ENCODE peak calls at places on chromosomes 11 and 22, in six cellular contexts. V, B, R, X, A and W are unnamed samples.

GRCh38 chr11:110761131-110761530 is 48.9 kb upstream of the ARHGAP20 start:
- DNase-seq in V (no peak), B (no peak), R (no peak), X (no peak), A (no peak), W (no peak)

GRCh38 chr11:33735426-33736147 is 636 bp downstream of the CD59 start:
- DNase-seq in V (no peak), B (no peak), R (peak), X (peak), A (peak), W (no peak)

GRCh38 chr11:3370268-3370870 is 8.6 kb downstream of the ZNF195 start:
- DNase-seq in V (no peak), B (no peak), R (no peak), X (no peak), A (no peak), W (no peak)

GRCh38 chr11:28981331-28981865 is 873.2 kb downstream of the METTL15 start:
- DNase-seq in V (no peak), B (no peak), R (no peak), X (no peak), A (no peak), W (no peak)

GRCh38 chr22:30238661-30239420 is 7.7 kb downstream of the LIF start:
- DNase-seq in V (no peak), B (peak), R (peak), X (peak), A (peak), W (no peak)

GRCh38 chr22:43996170-43996980 is 27.7 kb upstream of the PARVB start:
- DNase-seq in V (no peak), B (peak), R (no peak), X (no peak), A (no peak), W (no peak)

GRCh38 chr11:69040051-69040450 is 8.7 kb upstream of the TPCN2 start:
- DNase-seq in V (no peak), B (no peak), R (no peak), X (no peak), A (no peak), W (no peak)

GRCh38 chr11:17188675-17189074 is 19.1 kb downstream of the PIK3C2A start:
- DNase-seq in V (no peak), B (no peak), R (peak), X (no peak), A (peak), W (no peak)

GRCh38 chr11:833114-833791 is 501 bp downstream of the CD151 start:
- DNase-seq in V (no peak), B (no peak), R (no peak), X (peak), A (peak), W (no peak)

DNA sequence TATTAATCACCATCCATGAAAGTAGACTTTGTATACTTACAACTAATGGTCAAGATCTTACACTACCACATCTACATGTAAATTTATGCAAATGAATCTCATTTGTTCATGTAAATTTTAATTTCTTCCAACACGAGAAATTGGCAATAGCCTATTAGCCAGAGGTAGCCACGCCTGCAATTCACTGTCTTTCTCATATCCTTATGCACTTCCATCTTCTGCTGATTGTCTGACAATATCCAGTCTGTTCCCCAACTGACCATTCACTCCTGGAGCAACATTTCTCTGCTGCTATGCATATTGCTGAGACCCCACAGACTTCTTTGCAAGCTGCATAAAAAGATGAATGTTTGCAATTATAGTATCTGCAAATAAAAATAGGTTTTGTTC is 2.5 kb downstream of the NNMT start:
- DNase-seq in V (no peak), B (no peak), R (no peak), X (no peak), A (no peak), W (no peak)
- H3K4me3 ChIP-seq in V (peak), B (peak), R (no peak), X (no peak), A (no peak), W (no peak)

GRCh38 chr22:37483594-37484114 is 2.5 kb downstream of the MFNG start:
- DNase-seq in V (no peak), B (no peak), R (no peak), X (no peak), A (no peak), W (no peak)
- H3K4me3 ChIP-seq in V (peak), B (peak), R (no peak), X (no peak), A (no peak), W (no peak)

GRCh38 chr11:4636962-4637661 is at the start of gene OR51D1:
- DNase-seq in V (no peak), B (peak), R (peak), X (peak), A (peak), W (no peak)
- H3K4me3 ChIP-seq in V (peak), B (peak), R (no peak), X (no peak), A (peak), W (peak)

GRCh38 chr22:38729946-38730345 is 24.2 kb downstream of the GTPBP1 start:
- DNase-seq in V (no peak), B (no peak), R (no peak), X (no peak), A (no peak), W (no peak)
- H3K4me3 ChIP-seq in V (no peak), B (no peak), R (no peak), X (no peak), A (no peak), W (no peak)

GRCh38 chr11:93329936-93330445 is 551 bp upstream of the DEUP1 start:
- DNase-seq in V (no peak), B (no peak), R (peak), X (peak), A (peak), W (no peak)

GRCh38 chr11:93326681-93327080 is 3.9 kb upstream of the DEUP1 start:
- DNase-seq in V (no peak), B (no peak), R (no peak), X (no peak), A (no peak), W (no peak)

GRCh38 chr11:93330446-93330984 is at the start of gene DEUP1:
- DNase-seq in V (no peak), B (peak), R (peak), X (peak), A (peak), W (no peak)
- H3K4me3 ChIP-seq in V (peak), B (peak), R (peak), X (peak), A (peak), W (peak)

GRCh38 chr11:117231637-117232021 is 244 bp downstream of the PCSK7 start:
- DNase-seq in V (no peak), B (no peak), R (no peak), X (no peak), A (peak), W (no peak)
- H3K4me3 ChIP-seq in V (peak), B (peak), R (peak), X (peak), A (peak), W (peak)

GRCh38 chr11:128450882-128451647 is 136.3 kb downstream of the ETS1 start:
- DNase-seq in V (no peak), B (no peak), R (no peak), X (no peak), A (no peak), W (no peak)
- H3K4me3 ChIP-seq in V (peak), B (peak), R (no peak), X (no peak), A (no peak), W (no peak)

DNA sequence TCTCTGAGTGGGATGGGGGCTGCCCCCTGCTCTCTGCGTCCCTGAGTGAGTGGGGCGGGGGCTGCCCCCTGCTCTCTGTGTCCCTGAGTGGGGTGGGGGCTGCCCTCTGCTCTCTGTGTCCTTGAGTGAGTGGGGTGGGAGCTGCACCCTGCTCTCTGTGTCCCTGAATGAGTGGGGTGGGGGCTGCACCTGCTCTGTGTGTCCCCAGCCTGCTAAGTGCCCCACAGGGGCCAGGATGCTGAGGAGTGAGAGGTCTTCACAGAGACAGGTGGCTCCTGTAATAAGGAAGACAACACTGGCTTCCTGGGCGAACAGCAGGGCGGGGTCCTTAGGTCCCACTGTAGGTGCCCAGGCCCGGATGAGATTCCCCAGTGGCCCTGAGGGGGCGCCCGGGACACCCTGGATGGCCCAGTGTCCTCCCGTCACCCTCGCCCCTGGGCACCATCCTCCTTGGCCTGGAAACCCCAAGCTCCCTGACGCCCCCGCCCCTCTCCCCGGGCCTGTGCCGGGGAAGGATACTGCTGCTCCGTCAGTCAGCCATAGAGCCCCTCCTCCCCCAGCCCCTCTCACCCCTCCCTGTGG is 3.8 kb upstream of the CCDC188 start:
- DNase-seq in V (no peak), B (no peak), R (no peak), X (no peak), A (peak), W (no peak)
- H3K4me3 ChIP-seq in V (no peak), B (peak), R (no peak), X (no peak), A (no peak), W (no peak)

GRCh38 chr11:8811571-8811970 is 99.4 kb upstream of the AKIP1 start:
- DNase-seq in V (no peak), B (no peak), R (no peak), X (no peak), A (no peak), W (no peak)

GRCh38 chr11:8809185-8809584 is 101.8 kb upstream of the AKIP1 start:
- DNase-seq in V (no peak), B (no peak), R (no peak), X (no peak), A (no peak), W (no peak)

GRCh38 chr11:8808226-8808585 is 102.8 kb upstream of the AKIP1 start:
- DNase-seq in V (no peak), B (no peak), R (no peak), X (no peak), A (no peak), W (no peak)

GRCh38 chr11:8810331-8811301 is 100.4 kb upstream of the AKIP1 start:
- DNase-seq in V (peak), B (peak), R (peak), X (peak), A (peak), W (peak)

GRCh38 chr11:8809605-8810272 is 101.2 kb upstream of the AKIP1 start:
- DNase-seq in V (no peak), B (no peak), R (no peak), X (no peak), A (no peak), W (no peak)
- H3K4me3 ChIP-seq in V (peak), B (peak), R (no peak), X (peak), A (peak), W (peak)